ENCODE peak calls at places on chromosomes 3 and 15, in six cellular contexts. G is GM12891, X is HepG2, N is H1, L is K562, B is GM12878. P is an unnamed sample.

GRCh38 chr3:41199866-41200668 is 762 bp downstream of the CTNNB1 start:
- DNase-seq in G (peak), X (no peak), N (no peak), L (peak), B (no peak), P (peak)

GRCh38 chr15:76993114-76993715 is 1.7 kb upstream of the PSTPIP1 start:
- DNase-seq in G (no peak), X (no peak), N (no peak), L (no peak), B (no peak), P (no peak)

GRCh38 chr15:66649235-66649984 is 52.6 kb upstream of the SMAD6 start:
- DNase-seq in G (no peak), X (no peak), N (no peak), L (no peak), B (no peak), P (no peak)

GRCh38 chr3:187610926-187611545 is 59.2 kb downstream of the SST start:
- DNase-seq in G (no peak), X (no peak), N (no peak), L (no peak), B (no peak), P (no peak)

GRCh38 chr3:117887896-117888295 is 1146.8 kb downstream of the IGSF11 start:
- DNase-seq in G (no peak), X (no peak), N (no peak), L (no peak), B (no peak), P (no peak)

GRCh38 chr3:37138816-37139215 is 35.6 kb downstream of the LRRFIP2 start:
- DNase-seq in G (no peak), X (peak), N (no peak), L (no peak), B (no peak), P (no peak)

GRCh38 chr15:63218114-63218808 is 28.9 kb downstream of the RAB8B start:
- DNase-seq in G (no peak), X (peak), N (no peak), L (no peak), B (no peak), P (no peak)

GRCh38 chr15:94670436-94671034 is 439.2 kb downstream of the MCTP2 start:
- DNase-seq in G (peak), X (peak), N (no peak), L (peak), B (no peak), P (no peak)

GRCh38 chr15:69573815-69574472 is 121.3 kb downstream of the RPLP1 start:
- DNase-seq in G (no peak), X (no peak), N (no peak), L (no peak), B (no peak), P (no peak)

GRCh38 chr15:49847436-49847835 is 226.6 kb downstream of the DTWD1 start:
- DNase-seq in G (no peak), X (no peak), N (no peak), L (no peak), B (no peak), P (no peak)

GRCh38 chr3:53837331-53837730 is 8.9 kb downstream of the CHDH start:
- DNase-seq in G (no peak), X (no peak), N (no peak), L (no peak), B (no peak), P (no peak)

GRCh38 chr3:73499787-73500186 is 125.0 kb downstream of the PDZRN3 start:
- DNase-seq in G (no peak), X (no peak), N (no peak), L (no peak), B (no peak), P (no peak)

GRCh38 chr15:33279613-33280205 is 31.1 kb upstream of the RYR3 start:
- DNase-seq in G (no peak), X (no peak), N (no peak), L (no peak), B (no peak), P (no peak)

GRCh38 chr3:134034005-134034785 is 4.5 kb upstream of the SLCO2A1 start:
- DNase-seq in G (no peak), X (no peak), N (no peak), L (no peak), B (no peak), P (no peak)

GRCh38 chr15:51312754-51313390 is 25.5 kb downstream of the CYP19A1 start:
- DNase-seq in G (no peak), X (peak), N (no peak), L (no peak), B (no peak), P (no peak)

GRCh38 chr15:85865070-85865684 is 70.5 kb upstream of the KLHL25 start:
- DNase-seq in G (no peak), X (peak), N (peak), L (peak), B (no peak), P (peak)

GRCh38 chr15:89874926-89875564 is 18.7 kb downstream of the AP3S2 start:
- DNase-seq in G (peak), X (peak), N (peak), L (peak), B (no peak), P (peak)

GRCh38 chr15:101264011-101264410 is 12.2 kb upstream of the CHSY1 start:
- DNase-seq in G (no peak), X (no peak), N (no peak), L (no peak), B (peak), P (no peak)

GRCh38 chr3:63351159-63352007 is 73.3 kb downstream of the SYNPR start:
- DNase-seq in G (peak), X (peak), N (no peak), L (peak), B (peak), P (no peak)

GRCh38 chr3:192170031-192170430 is 557.3 kb downstream of the FGF12 start:
- DNase-seq in G (no peak), X (no peak), N (no peak), L (no peak), B (no peak), P (no peak)

DNA sequence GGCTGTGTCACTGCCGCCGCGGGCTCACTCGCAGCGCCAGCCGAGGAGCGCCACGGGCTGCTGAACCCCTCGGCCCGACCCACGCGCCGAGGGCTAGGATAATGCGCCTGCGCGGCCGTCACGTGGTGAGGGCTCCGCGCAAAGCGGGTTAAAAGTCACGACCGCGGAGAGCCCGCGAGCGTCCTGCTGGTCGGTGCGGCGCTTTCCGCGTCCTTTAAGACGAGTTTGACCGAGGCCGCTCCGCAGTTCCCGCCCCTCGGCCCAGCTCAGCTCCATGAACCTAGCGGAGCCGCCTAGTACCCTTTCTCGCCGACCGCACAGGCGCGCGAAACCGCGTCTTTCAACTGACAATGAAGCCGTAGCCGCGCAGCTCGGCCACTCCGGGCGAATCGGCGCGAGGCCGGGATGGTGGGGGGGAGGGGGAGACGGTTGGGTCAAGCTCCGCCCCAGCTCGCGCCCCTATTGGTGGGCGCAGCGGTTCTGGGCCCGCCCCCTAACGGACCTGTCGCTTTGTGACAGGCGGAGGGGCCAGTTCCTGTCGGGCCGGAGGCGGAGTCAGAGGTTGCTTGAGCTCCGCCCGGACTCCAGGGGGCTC is 636 bp upstream of the STT3B start:
- DNase-seq in G (peak), X (peak), N (peak), L (peak), B (peak), P (peak)
- TF ChIP-seq POLR2A in G (peak), X (peak), N (peak), L (peak), B (peak), P (peak)

GRCh38 chr3:43892535-43892934 is 201.8 kb downstream of the ABHD5 start:
- DNase-seq in G (peak), X (no peak), N (no peak), L (no peak), B (peak), P (peak)
- TF ChIP-seq POLR2AphosphoS5 in G (no peak), X (no peak), N (no peak), L (no peak), B (no peak), P (no peak)

DNA sequence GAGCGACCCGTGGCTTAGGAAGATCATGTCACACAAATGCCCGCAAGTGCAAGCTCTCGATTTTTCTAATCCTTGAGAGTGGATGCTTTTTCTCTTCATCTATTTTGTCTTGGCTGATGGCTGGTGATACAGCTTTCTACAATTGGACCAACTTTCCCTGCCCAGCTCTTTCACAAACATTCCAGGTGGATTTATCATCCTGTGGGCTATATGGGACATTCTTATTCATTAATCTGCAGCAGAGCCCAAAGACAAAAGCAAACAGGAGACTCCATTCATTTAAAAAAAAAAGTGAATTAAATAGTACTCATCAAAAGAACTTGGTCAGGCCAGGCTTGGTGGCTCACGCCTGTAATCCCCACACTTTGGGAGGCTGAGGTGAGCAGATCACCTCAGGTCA is 14.2 kb upstream of the TSEN2 start:
- DNase-seq in G (no peak), X (no peak), N (no peak), L (no peak), B (no peak), P (no peak)
- TF ChIP-seq TAF1 in G (no peak), X (no peak), N (no peak), L (no peak), B (no peak), P (no peak)

GRCh38 chr3:39137991-39138803 is 15.2 kb downstream of the CSRNP1 start:
- DNase-seq in G (no peak), X (no peak), N (no peak), L (no peak), B (no peak), P (no peak)
- TF ChIP-seq POLR2A in G (peak), X (no peak), N (no peak), L (no peak), B (no peak), P (no peak)

GRCh38 chr3:196970547-196971093 is 2.0 kb upstream of the PIGZ start:
- DNase-seq in G (no peak), X (no peak), N (no peak), L (no peak), B (no peak), P (no peak)

GRCh38 chr3:196971094-196971698 is 2.6 kb upstream of the PIGZ start:
- DNase-seq in G (no peak), X (no peak), N (no peak), L (peak), B (no peak), P (no peak)

GRCh38 chr3:196975349-196975748 is 6.7 kb upstream of the PIGZ start:
- DNase-seq in G (no peak), X (no peak), N (no peak), L (no peak), B (no peak), P (no peak)

GRCh38 chr3:196976891-196977420 is 8.3 kb upstream of the PIGZ start:
- DNase-seq in G (no peak), X (no peak), N (no peak), L (no peak), B (no peak), P (no peak)

DNA sequence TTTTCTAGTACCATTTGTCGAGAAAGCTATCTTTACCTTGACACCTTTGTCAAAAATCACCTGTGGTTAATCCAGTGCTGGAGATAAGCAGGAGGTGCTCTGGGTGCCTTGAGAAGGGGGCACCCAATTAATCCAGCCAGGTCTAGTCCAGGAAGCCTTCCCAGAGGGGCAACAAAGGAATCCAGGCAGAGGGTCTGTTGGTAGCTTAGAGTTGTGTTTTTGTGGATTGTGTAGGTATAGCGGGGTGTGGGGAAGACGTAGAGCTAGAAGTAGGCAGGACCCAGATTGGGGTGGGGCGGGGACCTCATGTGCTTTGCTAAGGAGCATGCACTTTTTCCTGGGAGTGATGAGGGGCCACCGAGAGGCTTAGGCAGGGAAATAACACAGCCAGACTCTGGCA is 6.0 kb upstream of the PIGZ start:
- DNase-seq in G (no peak), X (no peak), N (no peak), L (no peak), B (no peak), P (no peak)
- TF ChIP-seq POLR2AphosphoS5 in G (no peak), X (no peak), N (no peak), L (no peak), B (no peak), P (no peak)

GRCh38 chr15:81337713-81338157 is 13.8 kb upstream of the STARD5 start:
- DNase-seq in G (no peak), X (no peak), N (no peak), L (no peak), B (no peak), P (no peak)

GRCh38 chr15:81339851-81340250 is 15.9 kb upstream of the STARD5 start:
- DNase-seq in G (no peak), X (no peak), N (no peak), L (no peak), B (no peak), P (no peak)

GRCh38 chr15:81338422-81339007 is 14.6 kb upstream of the STARD5 start:
- DNase-seq in G (no peak), X (no peak), N (no peak), L (no peak), B (no peak), P (no peak)

GRCh38 chr15:81341351-81341750 is 17.4 kb upstream of the STARD5 start:
- DNase-seq in G (no peak), X (no peak), N (no peak), L (no peak), B (no peak), P (no peak)

GRCh38 chr15:81339321-81339720 is 15.4 kb upstream of the STARD5 start:
- DNase-seq in G (no peak), X (no peak), N (no peak), L (no peak), B (no peak), P (no peak)
- TF ChIP-seq TAF1 in G (no peak), X (no peak), N (no peak), L (no peak), B (no peak), P (no peak)

GRCh38 chr3:158570999-158571702 is at the start of gene MLF1:
- DNase-seq in G (peak), X (peak), N (peak), L (peak), B (peak), P (peak)
- TF ChIP-seq POLR2A in G (no peak), X (no peak), N (peak), L (peak), B (peak), P (no peak)

GRCh38 chr3:15630646-15631350 is 29.3 kb downstream of the BTD start:
- DNase-seq in G (no peak), X (no peak), N (no peak), L (no peak), B (no peak), P (no peak)
- TF ChIP-seq POLR2AphosphoS5 in G (no peak), X (no peak), N (no peak), L (no peak), B (no peak), P (no peak)

DNA sequence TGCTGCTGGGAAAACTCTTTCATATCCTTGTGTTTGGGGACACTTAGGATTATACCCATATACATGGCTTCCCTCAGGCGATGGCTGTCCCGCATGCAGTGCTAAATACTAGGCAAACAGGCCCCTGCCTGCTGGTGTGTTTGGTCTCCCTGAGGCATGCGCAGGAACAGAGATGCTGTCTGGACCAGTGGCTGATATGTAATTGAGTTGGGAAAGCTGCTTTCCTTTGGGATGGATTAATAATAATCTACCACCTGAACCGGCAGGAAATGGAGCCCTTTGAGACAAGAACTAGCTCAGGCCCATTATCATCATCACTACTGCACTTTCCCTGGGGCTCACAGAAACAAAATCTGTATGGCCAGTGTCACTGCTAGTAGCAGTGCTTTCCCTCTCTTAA is 18.0 kb downstream of the ZDHHC3 start:
- DNase-seq in G (no peak), X (no peak), N (no peak), L (no peak), B (no peak), P (no peak)
- TF ChIP-seq TAF1 in G (no peak), X (no peak), N (no peak), L (no peak), B (no peak), P (no peak)

DNA sequence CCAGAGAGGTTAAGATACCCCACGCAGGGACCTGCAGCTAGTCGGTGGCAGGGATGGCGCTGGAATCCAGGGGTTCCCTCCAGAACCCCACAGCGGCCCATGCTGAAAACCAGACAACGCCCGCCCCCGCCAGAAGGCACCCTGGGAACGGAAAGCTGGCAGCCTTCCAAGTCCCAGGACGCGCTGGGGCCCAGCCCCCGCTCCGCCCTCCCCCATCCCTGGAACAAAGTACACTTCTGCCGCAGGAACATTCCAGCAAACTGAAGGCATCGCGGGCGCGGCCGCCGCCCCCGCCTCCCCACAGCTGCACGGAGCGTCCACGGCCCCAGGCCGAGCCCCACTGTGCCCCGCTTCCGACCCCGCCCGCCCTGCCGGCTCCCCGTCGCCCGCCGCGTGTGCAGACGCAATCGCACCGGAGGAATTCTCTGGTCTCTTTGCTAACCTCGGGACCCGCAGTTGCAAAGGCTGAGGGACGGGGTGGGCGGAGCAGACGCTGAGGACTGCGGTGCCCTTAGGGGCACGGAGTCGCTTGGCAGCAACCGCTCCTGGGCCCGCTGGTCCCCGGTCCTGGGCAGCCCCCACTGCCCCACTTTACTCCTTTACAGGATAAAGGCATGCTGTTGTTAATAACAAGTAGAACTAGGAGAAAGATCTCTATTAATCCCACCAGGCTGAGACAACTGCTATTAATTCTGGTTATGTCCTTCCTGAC is 44.8 kb upstream of the RNU6-1 start:
- DNase-seq in G (no peak), X (peak), N (peak), L (peak), B (no peak), P (peak)
- TF ChIP-seq POLR2A in G (no peak), X (peak), N (no peak), L (peak), B (no peak), P (no peak)

P was measured in GM12892.